ENCODE peak calls at places on chromosomes 11 and 22, in four cellular contexts. H is IMR-90; W is brain microvascular endothelial cell; R is CD4-positive, alpha-beta T cell. X is an unnamed sample.

GRCh38 chr22:37063436-37064420 is 12.2 kb downstream of the KCTD17 start:
- DNase-seq in R (peak), W (no peak), H (no peak), X (no peak)

GRCh38 chr22:39616781-39617180 is 46.2 kb downstream of the CACNA1I start:
- DNase-seq in R (no peak), W (no peak), H (no peak), X (no peak)

GRCh38 chr11:34747261-34747660 is 126.4 kb downstream of the EHF start:
- DNase-seq in W (no peak), H (no peak), R (no peak), X (no peak)

GRCh38 chr11:122023614-122024250 is 92.3 kb downstream of the BLID start:
- DNase-seq in R (no peak), W (no peak), H (no peak), X (peak)

GRCh38 chr11:68974421-68975194 is 6.2 kb downstream of the MRGPRD start:
- DNase-seq in R (no peak), W (peak), H (peak), X (peak)

GRCh38 chr11:57320067-57320718 is 4.6 kb downstream of the TNKS1BP1 start:
- DNase-seq in H (no peak), W (no peak), R (no peak), X (no peak)

GRCh38 chr22:45197606-45198462 is 34.1 kb downstream of the NUP50 start:
- DNase-seq in W (no peak), R (no peak), H (no peak), X (no peak)

GRCh38 chr11:13261600-13262061 is 16.0 kb upstream of the BMAL1 start:
- DNase-seq in R (no peak), H (peak), W (peak), X (peak)

GRCh38 chr11:48107188-48107704 is 109.4 kb upstream of the OR4B1 start:
- DNase-seq in H (peak), R (no peak), W (no peak), X (peak)

GRCh38 chr22:22820076-22820475 is 67.5 kb upstream of the IGLL5 start:
- DNase-seq in W (no peak), H (no peak), R (no peak), X (no peak)

GRCh38 chr11:112610494-112610893 is 349.8 kb upstream of the PLET1 start:
- DNase-seq in W (no peak), R (no peak), H (no peak), X (peak)

GRCh38 chr11:14842002-14842401 is 50.0 kb downstream of the CYP2R1 start:
- DNase-seq in H (no peak), W (no peak), R (no peak), X (no peak)

GRCh38 chr11:34585870-34586654 is 34.8 kb upstream of the EHF start:
- DNase-seq in H (peak), R (no peak), W (peak), X (peak)

GRCh38 chr11:134714021-134714656 is 302.1 kb upstream of the B3GAT1 start:
- DNase-seq in H (no peak), R (no peak), W (no peak), X (no peak)

GRCh38 chr11:65429069-65429681 is 6.6 kb downstream of the NEAT1 start:
- DNase-seq in W (peak), R (no peak), H (peak), X (peak)

GRCh38 chr11:22472306-22472705 is 134.1 kb downstream of the SLC17A6 start:
- DNase-seq in H (peak), R (no peak), W (no peak), X (no peak)

GRCh38 chr11:34792814-34793241 is 123.4 kb downstream of the APIP start:
- DNase-seq in R (no peak), W (no peak), H (no peak), X (peak)

GRCh38 chr11:112310414-112310813 is 49.8 kb upstream of the PLET1 start:
- DNase-seq in W (no peak), R (no peak), H (peak), X (peak)

GRCh38 chr11:102986815-102987214 is 31.3 kb upstream of the MMP13 start:
- DNase-seq in H (peak), R (no peak), W (no peak), X (peak)

GRCh38 chr11:47943721-47944554 is 36.4 kb upstream of the PTPRJ start:
- DNase-seq in W (no peak), H (no peak), R (no peak), X (no peak)

GRCh38 chr22:47822459-47822858 is 1060.0 kb downstream of the TBC1D22A start:
- DNase-seq in H (no peak), R (no peak), W (no peak), X (no peak)

GRCh38 chr22:36457688-36458450 is 23.6 kb downstream of the TXN2 start:
- DNase-seq in H (no peak), W (no peak), R (no peak), X (peak)

GRCh38 chr11:72805214-72805613 is 9.0 kb upstream of the ATG16L2 start:
- DNase-seq in W (no peak), H (no peak), R (no peak), X (no peak)

GRCh38 chr11:68509105-68509504 is 48.6 kb downstream of the PPP6R3 start:
- DNase-seq in H (peak), W (no peak), R (no peak), X (peak)

GRCh38 chr11:12625438-12626071 is 48.7 kb upstream of the TEAD1 start:
- DNase-seq in H (peak), R (no peak), W (peak), X (peak)

GRCh38 chr11:123973816-123974215 is 3.8 kb downstream of the OR10S1 start:
- DNase-seq in R (no peak), H (peak), W (peak), X (peak)

GRCh38 chr22:43110927-43111623 is 525 bp downstream of the BIK start:
- DNase-seq in H (no peak), W (no peak), R (peak), X (no peak)

GRCh38 chr11:64536396-64536935 is 54.6 kb upstream of the SLC22A12 start:
- DNase-seq in H (peak), R (no peak), W (no peak), X (peak)

GRCh38 chr11:36432093-36432469 is 78.0 kb downstream of the TRAF6 start:
- DNase-seq in R (no peak), W (no peak), H (no peak), X (no peak)
- TF ChIP-seq CTCF in R (no peak), W (no peak), H (no peak), X (no peak)

DNA sequence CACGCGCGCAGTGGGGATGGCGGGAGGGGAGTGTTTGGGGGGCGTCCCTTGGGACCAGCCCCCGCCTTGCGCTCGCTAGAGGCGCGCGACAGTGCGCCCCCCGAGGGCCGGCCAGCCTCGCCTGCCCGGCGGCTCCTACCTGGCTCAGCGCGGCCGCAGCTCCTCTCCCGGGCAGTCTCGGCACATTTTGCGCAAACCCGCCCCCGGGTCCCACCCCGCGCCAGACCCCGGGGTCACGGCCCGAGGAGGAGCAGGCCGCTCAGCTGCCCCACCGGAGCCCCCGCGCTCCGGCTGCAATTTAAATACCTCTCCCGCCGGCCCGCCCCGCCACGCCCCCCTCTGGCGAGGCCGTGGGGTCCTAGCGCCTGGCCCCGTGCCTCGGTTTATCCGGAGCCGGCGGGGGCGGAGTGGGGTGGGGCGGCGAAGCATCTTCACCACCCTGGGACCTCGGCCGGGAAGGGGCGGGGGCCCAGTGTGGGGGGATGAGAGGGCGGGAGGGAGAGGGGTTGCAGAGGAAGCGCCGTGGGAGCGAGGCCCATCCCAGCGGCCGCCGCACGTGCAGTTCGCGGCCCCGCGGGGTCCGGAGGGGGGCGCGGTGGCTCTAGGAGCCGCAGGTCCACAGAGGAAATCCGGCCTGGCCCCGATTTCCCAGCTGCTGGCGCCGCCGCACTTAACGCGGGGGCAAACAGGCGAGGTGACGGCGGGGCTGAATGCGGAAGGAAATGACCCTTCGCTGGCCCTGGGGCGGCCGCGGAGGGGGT is at the start of gene LRRC32:
- DNase-seq in H (no peak), W (no peak), R (no peak), X (no peak)
- TF ChIP-seq CTCF in H (no peak), W (no peak), R (no peak), X (no peak)

GRCh38 chr11:45021692-45022130 is 71.0 kb upstream of the TP53I11 start:
- DNase-seq in R (no peak), H (peak), W (no peak), X (peak)
- TF ChIP-seq CTCF in R (no peak), H (no peak), W (no peak), X (no peak)

GRCh38 chr11:20131744-20132666 is 28.3 kb downstream of the DBX1 start:
- DNase-seq in H (peak), W (peak), R (peak), X (peak)

GRCh38 chr11:20126724-20127123 is 33.6 kb downstream of the DBX1 start:
- DNase-seq in W (no peak), H (no peak), R (no peak), X (no peak)

GRCh38 chr11:20132667-20133039 is 27.6 kb downstream of the DBX1 start:
- DNase-seq in H (no peak), R (no peak), W (no peak), X (no peak)

GRCh38 chr11:20125927-20126326 is 34.3 kb downstream of the DBX1 start:
- DNase-seq in R (no peak), H (peak), W (peak), X (peak)

DNA sequence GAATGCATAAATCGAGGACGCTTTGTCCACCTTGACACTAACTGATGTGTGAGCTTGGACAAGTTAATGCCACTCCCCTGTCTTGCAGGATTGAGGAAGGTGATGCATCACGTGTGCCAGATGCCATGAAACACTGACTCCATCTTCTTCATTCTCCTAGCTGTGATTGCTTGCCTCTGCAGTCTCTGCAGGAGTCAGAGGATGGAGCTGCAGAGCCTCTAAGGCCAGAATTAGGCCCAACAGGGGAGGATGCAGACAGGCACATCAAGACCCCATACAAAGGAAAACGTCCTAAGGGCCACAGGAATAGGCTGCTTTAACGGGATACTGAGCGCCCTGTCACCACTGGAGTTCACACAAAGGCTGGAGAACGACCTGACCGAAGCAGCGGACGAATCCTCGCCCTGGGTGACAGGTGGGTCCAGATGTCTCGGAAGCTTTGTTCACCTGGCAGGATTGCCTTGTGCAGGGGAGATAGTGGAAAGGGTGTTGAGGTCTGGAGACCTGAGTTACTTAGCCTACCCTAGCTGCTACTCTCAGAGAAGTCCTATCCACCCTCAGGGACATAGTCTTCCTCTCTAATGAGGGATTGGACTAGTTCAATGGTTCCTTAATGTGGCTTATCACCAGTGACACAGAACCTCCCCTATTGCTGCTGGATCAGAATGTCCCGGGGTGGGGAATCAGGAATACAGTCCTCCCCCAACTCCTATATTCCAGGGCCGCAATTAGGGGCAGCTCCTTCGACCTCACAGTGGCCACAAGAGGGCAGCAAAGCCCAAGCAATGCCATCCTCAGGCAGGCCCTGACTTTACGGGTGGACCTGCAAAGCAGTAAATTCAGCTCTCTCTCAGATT is 32.4 kb downstream of the DBX1 start:
- DNase-seq in H (peak), R (peak), W (peak), X (peak)
- TF ChIP-seq CTCF in H (peak), R (peak), W (peak), X (peak)